ENCODE peak calls at places on chromosomes 1 and 21, in seven cellular contexts. One of them, this sample, is unnamed.

GRCh38 chr1:160646711-160647328 is at the start of gene SLAMF1:
- DNase-seq in HCT116: no peak
- DNase-seq in tibial nerve: no peak
- DNase-seq in uterus: no peak
- DNase-seq in heart left ventricle: no peak
- DNase-seq in body of pancreas: no peak
- DNase-seq in GM12878: peak
- DNase-seq in this sample: peak

GRCh38 chr1:151311589-151312331 is 15.5 kb downstream of the PI4KB start:
- DNase-seq in heart left ventricle: peak
- DNase-seq in uterus: peak
- DNase-seq in HCT116: peak
- DNase-seq in tibial nerve: peak
- DNase-seq in GM12878: no peak
- DNase-seq in body of pancreas: peak
- DNase-seq in this sample: no peak

GRCh38 chr1:169451425-169451824 is 24.2 kb upstream of the CCDC181 start:
- DNase-seq in HCT116: no peak
- DNase-seq in uterus: no peak
- DNase-seq in body of pancreas: no peak
- DNase-seq in heart left ventricle: no peak
- DNase-seq in tibial nerve: no peak
- DNase-seq in GM12878: no peak
- DNase-seq in this sample: no peak

GRCh38 chr1:41713557-41714327 is 205.0 kb downstream of the HIVEP3 start:
- DNase-seq in heart left ventricle: no peak
- DNase-seq in body of pancreas: no peak
- DNase-seq in HCT116: no peak
- DNase-seq in uterus: peak
- DNase-seq in GM12878: no peak
- DNase-seq in tibial nerve: no peak
- DNase-seq in this sample: no peak

GRCh38 chr1:47950481-47950880 is 46.7 kb downstream of the TRABD2B start:
- DNase-seq in body of pancreas: no peak
- DNase-seq in heart left ventricle: no peak
- DNase-seq in uterus: no peak
- DNase-seq in HCT116: no peak
- DNase-seq in tibial nerve: no peak
- DNase-seq in GM12878: no peak
- DNase-seq in this sample: no peak

GRCh38 chr1:147840909-147841308 is 61.7 kb upstream of the GJA8 start:
- DNase-seq in heart left ventricle: no peak
- DNase-seq in uterus: no peak
- DNase-seq in tibial nerve: no peak
- DNase-seq in body of pancreas: no peak
- DNase-seq in GM12878: no peak
- DNase-seq in HCT116: peak
- DNase-seq in this sample: no peak

GRCh38 chr1:219941179-219942118 is 13.1 kb upstream of the SLC30A10 start:
- DNase-seq in tibial nerve: no peak
- DNase-seq in heart left ventricle: no peak
- DNase-seq in HCT116: no peak
- DNase-seq in GM12878: no peak
- DNase-seq in body of pancreas: peak
- DNase-seq in uterus: no peak
- DNase-seq in this sample: no peak

GRCh38 chr1:77889240-77889637 is 815 bp downstream of the NEXN start:
- DNase-seq in uterus: no peak
- DNase-seq in GM12878: no peak
- DNase-seq in HCT116: no peak
- DNase-seq in heart left ventricle: no peak
- DNase-seq in tibial nerve: no peak
- DNase-seq in body of pancreas: no peak
- DNase-seq in this sample: no peak

GRCh38 chr21:43277481-43278351 is 108.9 kb downstream of the CRYAA start:
- DNase-seq in heart left ventricle: no peak
- DNase-seq in uterus: no peak
- DNase-seq in HCT116: no peak
- DNase-seq in tibial nerve: no peak
- DNase-seq in body of pancreas: no peak
- DNase-seq in GM12878: no peak
- DNase-seq in this sample: peak

GRCh38 chr1:61050541-61051454 is 31.6 kb upstream of the NFIA start:
- DNase-seq in body of pancreas: peak
- DNase-seq in heart left ventricle: peak
- DNase-seq in HCT116: no peak
- DNase-seq in GM12878: no peak
- DNase-seq in tibial nerve: no peak
- DNase-seq in uterus: no peak
- DNase-seq in this sample: peak

GRCh38 chr1:55338448-55338820 is 123.3 kb upstream of the USP24 start:
- DNase-seq in HCT116: no peak
- DNase-seq in heart left ventricle: no peak
- DNase-seq in body of pancreas: no peak
- DNase-seq in tibial nerve: no peak
- DNase-seq in uterus: no peak
- DNase-seq in GM12878: no peak
- DNase-seq in this sample: no peak

GRCh38 chr1:207891148-207891547 is 19.8 kb downstream of the CD34 start:
- DNase-seq in body of pancreas: no peak
- DNase-seq in uterus: no peak
- DNase-seq in heart left ventricle: no peak
- DNase-seq in GM12878: no peak
- DNase-seq in tibial nerve: no peak
- DNase-seq in HCT116: no peak
- DNase-seq in this sample: no peak

GRCh38 chr1:67615886-67616285 is 69.1 kb upstream of the GADD45A start:
- DNase-seq in body of pancreas: no peak
- DNase-seq in GM12878: no peak
- DNase-seq in heart left ventricle: no peak
- DNase-seq in uterus: no peak
- DNase-seq in tibial nerve: no peak
- DNase-seq in HCT116: no peak
- DNase-seq in this sample: no peak

GRCh38 chr1:73832276-73832825 is 365.6 kb downstream of the LRRIQ3 start:
- DNase-seq in heart left ventricle: no peak
- DNase-seq in tibial nerve: no peak
- DNase-seq in body of pancreas: no peak
- DNase-seq in uterus: no peak
- DNase-seq in GM12878: no peak
- DNase-seq in HCT116: no peak
- DNase-seq in this sample: no peak

GRCh38 chr1:160711528-160712311 is at the start of gene CD48:
- DNase-seq in heart left ventricle: no peak
- DNase-seq in HCT116: no peak
- DNase-seq in body of pancreas: no peak
- DNase-seq in GM12878: no peak
- DNase-seq in uterus: no peak
- DNase-seq in tibial nerve: no peak
- DNase-seq in this sample: no peak

GRCh38 chr1:91099746-91100621 is 78.1 kb upstream of the ZNF644 start:
- DNase-seq in uterus: no peak
- DNase-seq in tibial nerve: no peak
- DNase-seq in heart left ventricle: no peak
- DNase-seq in body of pancreas: no peak
- DNase-seq in HCT116: no peak
- DNase-seq in GM12878: no peak
- DNase-seq in this sample: no peak

GRCh38 chr1:93346472-93346991 is 825 bp downstream of the DR1 start:
- DNase-seq in HCT116: no peak
- DNase-seq in GM12878: no peak
- DNase-seq in tibial nerve: no peak
- DNase-seq in uterus: no peak
- DNase-seq in heart left ventricle: peak
- DNase-seq in body of pancreas: no peak
- DNase-seq in this sample: no peak

GRCh38 chr1:59214764-59215208 is 82.1 kb upstream of the FGGY start:
- DNase-seq in GM12878: no peak
- DNase-seq in HCT116: no peak
- DNase-seq in tibial nerve: no peak
- DNase-seq in heart left ventricle: no peak
- DNase-seq in body of pancreas: peak
- DNase-seq in uterus: no peak
- DNase-seq in this sample: no peak

GRCh38 chr1:82392946-82393345 is 592.2 kb downstream of the ADGRL2 start:
- DNase-seq in uterus: no peak
- DNase-seq in HCT116: no peak
- DNase-seq in heart left ventricle: no peak
- DNase-seq in tibial nerve: no peak
- DNase-seq in body of pancreas: no peak
- DNase-seq in GM12878: no peak
- DNase-seq in this sample: no peak

GRCh38 chr1:235533476-235534168 is 29.4 kb upstream of the B3GALNT2 start:
- DNase-seq in body of pancreas: no peak
- DNase-seq in HCT116: no peak
- DNase-seq in uterus: no peak
- DNase-seq in GM12878: no peak
- DNase-seq in tibial nerve: no peak
- DNase-seq in heart left ventricle: no peak
- DNase-seq in this sample: no peak

GRCh38 chr1:93702102-93702827 is 20.6 kb upstream of the BCAR3 start:
- DNase-seq in body of pancreas: no peak
- DNase-seq in tibial nerve: no peak
- DNase-seq in HCT116: no peak
- DNase-seq in heart left ventricle: peak
- DNase-seq in uterus: no peak
- DNase-seq in GM12878: no peak
- DNase-seq in this sample: no peak

GRCh38 chr1:150273310-150273709 is 720 bp downstream of the C1orf54 start:
- DNase-seq in GM12878: no peak
- DNase-seq in heart left ventricle: no peak
- DNase-seq in tibial nerve: no peak
- DNase-seq in body of pancreas: no peak
- DNase-seq in uterus: no peak
- DNase-seq in HCT116: no peak
- DNase-seq in this sample: no peak

GRCh38 chr1:234330843-234331215 is 42.4 kb upstream of the COA6 start:
- DNase-seq in tibial nerve: no peak
- DNase-seq in heart left ventricle: no peak
- DNase-seq in GM12878: no peak
- DNase-seq in body of pancreas: no peak
- DNase-seq in uterus: no peak
- DNase-seq in HCT116: no peak
- DNase-seq in this sample: no peak

DNA sequence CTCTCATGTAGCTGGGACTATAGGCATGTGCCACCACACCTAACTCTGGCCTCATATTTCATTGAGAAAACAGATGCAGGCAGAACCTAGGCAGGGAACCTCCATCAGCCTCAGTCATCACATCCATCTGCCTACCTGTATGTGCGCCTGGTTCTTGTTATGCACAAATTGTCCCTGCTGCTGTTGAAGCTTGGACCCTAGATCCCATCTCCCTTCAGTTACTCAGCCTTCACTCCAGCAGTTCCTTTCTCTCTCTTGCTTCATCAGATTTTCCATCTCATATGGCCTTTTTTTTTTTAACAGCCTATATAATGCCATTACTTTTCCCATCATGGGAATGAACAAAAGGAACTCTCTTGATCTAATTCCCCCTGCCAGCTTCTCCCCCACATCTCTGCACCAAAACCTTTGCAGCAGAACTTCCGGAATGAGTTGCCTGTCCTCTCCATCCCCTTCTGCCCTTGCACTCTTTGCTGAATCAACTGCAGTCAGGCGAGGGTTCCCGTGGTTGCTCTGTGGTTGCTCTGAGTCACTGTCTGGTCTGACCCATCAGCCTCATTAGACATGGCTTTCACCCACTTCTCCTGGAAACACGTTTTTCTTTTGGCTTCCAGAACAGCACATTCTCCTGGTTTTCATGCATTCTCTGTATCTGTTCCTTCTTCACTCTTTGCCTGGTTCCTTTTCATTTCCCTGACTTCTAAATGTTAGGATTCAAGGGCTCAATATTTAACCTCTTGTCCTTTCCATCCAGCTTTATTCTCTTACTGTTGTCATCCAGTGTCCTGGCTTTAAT is 41.5 kb downstream of the UBE4B start:
- DNase-seq in HCT116: no peak
- DNase-seq in GM12878: peak
- DNase-seq in uterus: peak
- DNase-seq in heart left ventricle: no peak
- DNase-seq in tibial nerve: no peak
- DNase-seq in body of pancreas: no peak
- DNase-seq in this sample: no peak
- TF ChIP-seq POLR2A in HCT116: no peak
- TF ChIP-seq POLR2A in GM12878: no peak
- TF ChIP-seq POLR2A in uterus: no peak
- TF ChIP-seq POLR2A in heart left ventricle: no peak
- TF ChIP-seq POLR2A in tibial nerve: no peak
- TF ChIP-seq POLR2A in body of pancreas: no peak
- TF ChIP-seq POLR2A in this sample: no peak

DNA sequence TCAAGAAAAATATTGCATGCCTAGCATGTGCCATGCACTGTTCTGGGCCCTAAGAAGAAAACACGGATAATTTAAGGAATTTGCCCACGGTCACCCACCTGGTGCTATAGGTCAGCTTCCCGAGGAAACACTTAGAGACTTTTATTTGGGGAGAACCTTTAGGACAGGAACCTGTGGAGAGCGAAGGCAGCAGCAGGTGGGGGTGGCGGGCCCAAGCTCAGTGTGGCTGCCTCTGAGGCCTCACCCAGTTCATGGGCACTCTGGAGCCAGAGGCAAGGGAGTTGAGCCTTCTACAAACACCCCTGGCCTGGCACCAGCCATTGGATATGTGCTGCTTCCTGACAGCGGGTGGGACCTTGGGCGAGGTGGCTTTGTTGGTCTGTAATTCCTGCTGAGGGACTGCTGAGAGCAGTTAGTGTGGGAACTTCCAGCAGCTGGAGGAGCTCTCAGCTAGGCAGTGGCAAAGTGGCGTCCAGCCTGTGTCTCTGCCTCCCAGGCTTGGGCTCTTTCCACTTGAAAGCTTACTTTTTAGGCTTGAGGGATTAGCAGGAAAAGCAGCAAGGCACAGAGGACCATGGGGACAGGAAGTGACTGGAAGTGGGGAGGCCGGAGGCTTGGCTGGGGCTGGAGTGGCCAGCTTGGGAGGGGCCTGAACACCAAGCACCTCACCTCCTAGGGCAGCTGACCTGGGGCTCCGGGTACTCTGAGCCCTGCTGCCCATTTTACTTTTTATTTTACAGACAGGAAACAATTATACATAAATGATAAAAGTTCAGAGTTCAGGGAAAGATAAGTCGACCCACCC is 19.1 kb downstream of the MRPL37 start:
- DNase-seq in uterus: no peak
- DNase-seq in HCT116: no peak
- DNase-seq in heart left ventricle: no peak
- DNase-seq in body of pancreas: no peak
- DNase-seq in tibial nerve: no peak
- DNase-seq in GM12878: no peak
- DNase-seq in this sample: peak
- H3K27ac ChIP-seq in uterus: peak
- H3K27ac ChIP-seq in HCT116: no peak
- H3K27ac ChIP-seq in heart left ventricle: peak
- H3K27ac ChIP-seq in body of pancreas: peak
- H3K27ac ChIP-seq in tibial nerve: peak
- H3K27ac ChIP-seq in GM12878: no peak
- H3K27ac ChIP-seq in this sample: peak

GRCh38 chr1:23980006-23980724 is at the start of gene SRSF10:
- DNase-seq in HCT116: peak
- DNase-seq in uterus: peak
- DNase-seq in tibial nerve: peak
- DNase-seq in GM12878: peak
- DNase-seq in body of pancreas: peak
- DNase-seq in heart left ventricle: peak
- DNase-seq in this sample: peak
- TF ChIP-seq CTCF in HCT116: no peak
- TF ChIP-seq CTCF in uterus: peak
- TF ChIP-seq CTCF in tibial nerve: peak
- TF ChIP-seq CTCF in GM12878: peak
- TF ChIP-seq CTCF in body of pancreas: peak
- TF ChIP-seq CTCF in heart left ventricle: peak
- TF ChIP-seq CTCF in this sample: peak

GRCh38 chr1:9606458-9606857 is 17.7 kb downstream of the TMEM201 start:
- DNase-seq in body of pancreas: no peak
- DNase-seq in GM12878: no peak
- DNase-seq in heart left ventricle: no peak
- DNase-seq in uterus: no peak
- DNase-seq in HCT116: no peak
- DNase-seq in tibial nerve: no peak
- DNase-seq in this sample: no peak
- TF ChIP-seq POLR2A in body of pancreas: no peak
- TF ChIP-seq POLR2A in GM12878: no peak
- TF ChIP-seq POLR2A in heart left ventricle: no peak
- TF ChIP-seq POLR2A in uterus: no peak
- TF ChIP-seq POLR2A in HCT116: no peak
- TF ChIP-seq POLR2A in tibial nerve: no peak
- TF ChIP-seq POLR2A in this sample: no peak

This sample was measured in spleen.